ENCODE peak calls at places on chromosomes 11 and 22, in nine cellular contexts. M is MCF 10A; L is HAP-1; X is CD4-positive, alpha-beta memory T cell; P is NCI-H1694; B is K562; Z is stimulated activated CD4-positive, alpha-beta T cell treated with anti-CD3 and anti-CD28 coated beads, TNF-alpha, amount 100 ng/mL, for 48 hours; N is Caki2; Y is activated T-cell treated with anti-CD3 and anti-CD28 coated beads for 1 hour. D is an unnamed sample.

GRCh38 chr11:13343931-13344717 is 66.5 kb downstream of the BMAL1 start:
- DNase-seq in M (peak), L (peak), X (peak), P (peak), B (peak), Z (peak), N (peak), Y (peak), D (peak)

GRCh38 chr22:29141078-29141688 is 64.5 kb upstream of the EMID1 start:
- DNase-seq in M (no peak), L (no peak), X (no peak), P (no peak), B (no peak), Z (no peak), N (no peak), Y (no peak), D (no peak)

GRCh38 chr22:30605449-30606110 is 1.4 kb upstream of the TCN2 start:
- DNase-seq in M (peak), L (peak), X (peak), P (no peak), B (peak), Z (peak), N (peak), Y (peak), D (peak)

GRCh38 chr11:35550374-35551036 is 25.1 kb upstream of the PAMR1 start:
- DNase-seq in M (no peak), L (no peak), X (no peak), P (no peak), B (no peak), Z (no peak), N (no peak), Y (no peak), D (no peak)

GRCh38 chr11:44946268-44946667 is 4.4 kb downstream of the TP53I11 start:
- DNase-seq in M (no peak), L (no peak), X (no peak), P (no peak), B (no peak), Z (no peak), N (no peak), Y (no peak), D (no peak)

GRCh38 chr22:33431300-33431699 is 373.1 kb upstream of the SYN3 start:
- DNase-seq in M (no peak), L (no peak), X (no peak), P (no peak), B (no peak), Z (no peak), N (no peak), Y (no peak), D (no peak)

GRCh38 chr11:335779-336665 is 15.4 kb upstream of the IFITM3 start:
- DNase-seq in M (no peak), L (no peak), X (no peak), P (no peak), B (peak), Z (no peak), N (no peak), Y (no peak), D (no peak)

GRCh38 chr11:83159901-83160865 is 3.3 kb downstream of the PCF11 start:
- DNase-seq in M (peak), L (no peak), X (peak), P (no peak), B (no peak), Z (no peak), N (no peak), Y (no peak), D (peak)

GRCh38 chr11:117696489-117696888 is 100.5 kb downstream of the DSCAML1 start:
- DNase-seq in M (no peak), L (no peak), X (no peak), P (no peak), B (no peak), Z (no peak), N (no peak), Y (no peak), D (no peak)

GRCh38 chr22:32476804-32477203 is 2.2 kb downstream of the FBXO7 start:
- DNase-seq in M (no peak), L (no peak), X (no peak), P (no peak), B (no peak), Z (no peak), N (no peak), Y (no peak), D (no peak)

GRCh38 chr11:43925063-43925931 is 17.1 kb upstream of the C11orf96 start:
- DNase-seq in M (no peak), L (no peak), X (no peak), P (no peak), B (no peak), Z (no peak), N (no peak), Y (no peak), D (no peak)

GRCh38 chr22:22871536-22872278 is 15.9 kb upstream of the IGLL5 start:
- DNase-seq in M (no peak), L (no peak), X (no peak), P (no peak), B (no peak), Z (no peak), N (no peak), Y (no peak), D (no peak)

GRCh38 chr22:44957267-44957905 is 52.4 kb downstream of the PHF21B start:
- DNase-seq in M (no peak), L (no peak), X (no peak), P (no peak), B (peak), Z (no peak), N (no peak), Y (no peak), D (no peak)

D was measured in HT-29.